ENCODE peak calls at places on chromosomes 11 and 22, in four cellular contexts. One of them, this sample, is unnamed.

GRCh38 chr22:44347549-44347948 is 34.8 kb upstream of the SHISAL1 start:
- DNase-seq in GM12878: no peak
- DNase-seq in K562: no peak
- DNase-seq in HepG2: no peak
- DNase-seq in this sample: no peak

GRCh38 chr11:100929377-100929776 is 200.2 kb downstream of the PGR start:
- DNase-seq in GM12878: no peak
- DNase-seq in HepG2: no peak
- DNase-seq in K562: no peak
- DNase-seq in this sample: no peak

GRCh38 chr22:31347251-31348008 is 1.3 kb upstream of the PATZ1 start:
- DNase-seq in HepG2: peak
- DNase-seq in GM12878: no peak
- DNase-seq in K562: no peak
- DNase-seq in this sample: peak

GRCh38 chr11:55942785-55943392 is 6.7 kb upstream of the OR5I1 start:
- DNase-seq in HepG2: peak
- DNase-seq in GM12878: no peak
- DNase-seq in K562: peak
- DNase-seq in this sample: peak

GRCh38 chr11:2275334-2276279 is 5.2 kb upstream of the ASCL2 start:
- DNase-seq in GM12878: no peak
- DNase-seq in K562: no peak
- DNase-seq in HepG2: no peak
- DNase-seq in this sample: no peak

GRCh38 chr11:79221417-79222130 is 219.3 kb downstream of the TENM4 start:
- DNase-seq in GM12878: no peak
- DNase-seq in K562: no peak
- DNase-seq in HepG2: no peak
- DNase-seq in this sample: no peak

GRCh38 chr11:47950396-47950795 is 30.0 kb upstream of the PTPRJ start:
- DNase-seq in GM12878: peak
- DNase-seq in K562: no peak
- DNase-seq in HepG2: no peak
- DNase-seq in this sample: no peak

GRCh38 chr11:61587541-61587941 is 6.7 kb upstream of the SYT7 start:
- DNase-seq in K562: peak
- DNase-seq in GM12878: no peak
- DNase-seq in HepG2: no peak
- DNase-seq in this sample: no peak

GRCh38 chr22:21943571-21944448 is 8.8 kb downstream of the PPM1F start:
- DNase-seq in GM12878: no peak
- DNase-seq in HepG2: no peak
- DNase-seq in K562: no peak
- DNase-seq in this sample: no peak

GRCh38 chr22:17980638-17981051 is 43.7 kb downstream of the MICAL3 start:
- DNase-seq in K562: peak
- DNase-seq in GM12878: no peak
- DNase-seq in HepG2: no peak
- DNase-seq in this sample: no peak

GRCh38 chr11:73951797-73952196 is 971 bp downstream of the DNAJB13 start:
- DNase-seq in HepG2: no peak
- DNase-seq in GM12878: no peak
- DNase-seq in K562: no peak
- DNase-seq in this sample: no peak

GRCh38 chr11:115452245-115452644 is 52.0 kb downstream of the CADM1 start:
- DNase-seq in K562: no peak
- DNase-seq in HepG2: peak
- DNase-seq in GM12878: no peak
- DNase-seq in this sample: no peak

GRCh38 chr11:44133335-44133946 is 38.0 kb downstream of the EXT2 start:
- DNase-seq in GM12878: no peak
- DNase-seq in HepG2: peak
- DNase-seq in K562: peak
- DNase-seq in this sample: peak

GRCh38 chr11:118672865-118673264 is 6.6 kb downstream of the TREH start:
- DNase-seq in GM12878: no peak
- DNase-seq in K562: no peak
- DNase-seq in HepG2: no peak
- DNase-seq in this sample: no peak

GRCh38 chr11:118670063-118670462 is 9.4 kb downstream of the TREH start:
- DNase-seq in K562: no peak
- DNase-seq in HepG2: no peak
- DNase-seq in GM12878: no peak
- DNase-seq in this sample: no peak

GRCh38 chr11:118674094-118674460 is 5.4 kb downstream of the TREH start:
- DNase-seq in HepG2: no peak
- DNase-seq in GM12878: no peak
- DNase-seq in K562: no peak
- DNase-seq in this sample: no peak

GRCh38 chr11:118671254-118671653 is 8.2 kb downstream of the TREH start:
- DNase-seq in K562: no peak
- DNase-seq in GM12878: no peak
- DNase-seq in HepG2: no peak
- DNase-seq in this sample: no peak

GRCh38 chr11:118673361-118674093 is 5.9 kb downstream of the TREH start:
- DNase-seq in HepG2: peak
- DNase-seq in GM12878: no peak
- DNase-seq in K562: no peak
- DNase-seq in this sample: no peak
- TF ChIP-seq SP1 in HepG2: no peak
- TF ChIP-seq SP1 in GM12878: no peak
- TF ChIP-seq SP1 in K562: no peak
- TF ChIP-seq SP1 in this sample: no peak

GRCh38 chr11:121964591-121964990 is 151.4 kb downstream of the BLID start:
- DNase-seq in GM12878: no peak
- DNase-seq in K562: no peak
- DNase-seq in HepG2: no peak
- DNase-seq in this sample: no peak
- TF ChIP-seq FOXK2 in GM12878: no peak
- TF ChIP-seq FOXK2 in K562: no peak
- TF ChIP-seq FOXK2 in HepG2: no peak
- TF ChIP-seq FOXK2 in this sample: no peak

GRCh38 chr11:34215806-34216453 is 110.5 kb downstream of the NAT10 start:
- DNase-seq in GM12878: no peak
- DNase-seq in HepG2: no peak
- DNase-seq in K562: no peak
- DNase-seq in this sample: no peak

GRCh38 chr11:34218067-34218466 is 112.6 kb downstream of the NAT10 start:
- DNase-seq in GM12878: no peak
- DNase-seq in K562: no peak
- DNase-seq in HepG2: no peak
- DNase-seq in this sample: no peak

GRCh38 chr11:34222030-34222429 is 116.6 kb downstream of the NAT10 start:
- DNase-seq in HepG2: no peak
- DNase-seq in K562: no peak
- DNase-seq in GM12878: no peak
- DNase-seq in this sample: no peak

GRCh38 chr11:34219862-34220490 is 114.5 kb downstream of the NAT10 start:
- DNase-seq in K562: no peak
- DNase-seq in GM12878: no peak
- DNase-seq in HepG2: no peak
- DNase-seq in this sample: no peak

DNA sequence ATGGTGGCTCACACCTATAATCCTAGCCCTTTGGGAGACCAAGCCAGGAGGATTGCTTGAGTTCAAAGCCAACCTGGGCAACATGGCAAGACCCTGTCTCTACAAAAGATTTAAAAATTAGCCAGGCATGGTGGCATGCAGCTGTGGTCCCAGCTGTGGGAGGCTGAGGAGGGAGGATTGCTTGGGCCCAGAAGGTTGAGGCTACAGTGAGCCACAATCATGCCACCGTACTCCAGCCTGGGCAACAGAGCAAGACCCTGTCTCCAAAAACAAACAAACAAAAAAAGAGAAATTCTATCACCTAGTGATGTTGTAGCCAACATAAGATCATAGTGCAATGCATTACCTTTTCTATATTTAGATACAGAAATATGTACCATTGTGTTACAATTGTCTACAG is 113.8 kb downstream of the NAT10 start:
- DNase-seq in HepG2: no peak
- DNase-seq in K562: no peak
- DNase-seq in GM12878: no peak
- DNase-seq in this sample: no peak
- TF ChIP-seq FOXM1 in HepG2: no peak
- TF ChIP-seq FOXM1 in K562: no peak
- TF ChIP-seq FOXM1 in GM12878: no peak
- TF ChIP-seq FOXM1 in this sample: no peak

GRCh38 chr11:46457659-46458058 is 66.1 kb upstream of the CHRM4 start:
- DNase-seq in HepG2: no peak
- DNase-seq in K562: no peak
- DNase-seq in GM12878: no peak
- DNase-seq in this sample: no peak
- TF ChIP-seq SP1 in HepG2: no peak
- TF ChIP-seq SP1 in K562: no peak
- TF ChIP-seq SP1 in GM12878: no peak
- TF ChIP-seq SP1 in this sample: no peak

GRCh38 chr11:35550374-35551036 is 25.1 kb upstream of the PAMR1 start:
- DNase-seq in GM12878: no peak
- DNase-seq in HepG2: no peak
- DNase-seq in K562: no peak
- DNase-seq in this sample: no peak

GRCh38 chr11:35553021-35553420 is 27.6 kb upstream of the PAMR1 start:
- DNase-seq in GM12878: no peak
- DNase-seq in K562: no peak
- DNase-seq in HepG2: no peak
- DNase-seq in this sample: no peak

GRCh38 chr11:35555238-35555887 is 29.9 kb upstream of the PAMR1 start:
- DNase-seq in HepG2: no peak
- DNase-seq in GM12878: no peak
- DNase-seq in K562: no peak
- DNase-seq in this sample: no peak

GRCh38 chr11:35554491-35555237 is 29.2 kb upstream of the PAMR1 start:
- DNase-seq in K562: no peak
- DNase-seq in HepG2: no peak
- DNase-seq in GM12878: no peak
- DNase-seq in this sample: peak

GRCh38 chr11:35553831-35554230 is 28.4 kb upstream of the PAMR1 start:
- DNase-seq in HepG2: no peak
- DNase-seq in GM12878: no peak
- DNase-seq in K562: no peak
- DNase-seq in this sample: no peak
- TF ChIP-seq FOXK2 in HepG2: no peak
- TF ChIP-seq FOXK2 in GM12878: no peak
- TF ChIP-seq FOXK2 in K562: no peak
- TF ChIP-seq FOXK2 in this sample: no peak

GRCh38 chr11:129766858-129767604 is 48.6 kb upstream of the TMEM45B start:
- DNase-seq in GM12878: no peak
- DNase-seq in HepG2: peak
- DNase-seq in K562: no peak
- DNase-seq in this sample: peak
- TF ChIP-seq FOXM1 in GM12878: no peak
- TF ChIP-seq FOXM1 in HepG2: no peak
- TF ChIP-seq FOXM1 in K562: no peak
- TF ChIP-seq FOXM1 in this sample: no peak

DNA sequence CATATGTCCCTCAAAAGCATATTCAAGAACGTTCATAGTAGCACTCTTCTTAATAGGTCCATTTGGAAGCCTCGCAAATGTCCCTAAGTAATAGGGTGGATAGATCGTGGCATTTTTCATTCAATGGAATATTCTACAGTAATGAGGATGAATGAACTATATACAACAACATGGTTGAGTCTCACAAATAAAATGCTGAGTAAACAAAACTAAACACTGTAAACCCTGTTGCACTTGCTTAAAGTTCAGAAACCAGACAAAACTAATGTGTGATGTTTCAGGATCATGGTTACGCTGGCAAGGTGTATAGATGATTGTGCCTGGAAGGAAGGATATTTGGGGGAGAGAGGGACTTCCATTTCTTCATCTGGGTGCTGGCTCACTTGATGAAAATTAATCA is 90.4 kb upstream of the RASSF10 start:
- DNase-seq in GM12878: no peak
- DNase-seq in K562: no peak
- DNase-seq in HepG2: no peak
- DNase-seq in this sample: no peak
- TF ChIP-seq SP1 in GM12878: no peak
- TF ChIP-seq SP1 in K562: no peak
- TF ChIP-seq SP1 in HepG2: no peak
- TF ChIP-seq SP1 in this sample: no peak